ENCODE peak calls at places on chromosomes 3 and 15, in four cellular contexts. P, X, Q and L are unnamed samples.

GRCh38 chr15:91855684-91856553 is 2.4 kb downstream of the SLCO3A1 start:
- DNase-seq in P (peak), X (no peak), Q (no peak), L (no peak)

GRCh38 chr3:31534036-31534435 is 1.3 kb downstream of the STT3B start:
- DNase-seq in P (peak), X (peak), Q (peak), L (no peak)

GRCh38 chr3:2823016-2823415 is 287.2 kb downstream of the IL5RA start:
- DNase-seq in P (no peak), X (no peak), Q (no peak), L (no peak)

GRCh38 chr3:164608554-164609276 is 469.6 kb downstream of the SI start:
- DNase-seq in P (no peak), X (no peak), Q (no peak), L (no peak)

GRCh38 chr3:119898478-119899177 is 116.7 kb downstream of the NR1I2 start:
- DNase-seq in P (no peak), X (no peak), Q (no peak), L (no peak)

GRCh38 chr15:71167445-71168162 is 52.3 kb downstream of the THSD4 start:
- DNase-seq in P (no peak), X (no peak), Q (no peak), L (no peak)

GRCh38 chr3:51691949-51692348 is 14.9 kb upstream of the GRM2 start:
- DNase-seq in P (no peak), X (no peak), Q (no peak), L (no peak)

GRCh38 chr3:12946661-12947316 is 105.4 kb upstream of the RPL32 start:
- DNase-seq in P (no peak), X (no peak), Q (no peak), L (no peak)

GRCh38 chr3:115068799-115069198 is 78.3 kb downstream of the ZBTB20 start:
- DNase-seq in P (no peak), X (no peak), Q (no peak), L (no peak)

GRCh38 chr15:31212286-31212685 is 110.8 kb upstream of the TRPM1 start:
- DNase-seq in P (no peak), X (peak), Q (no peak), L (no peak)

GRCh38 chr3:98359993-98360675 is 6.5 kb downstream of the OR5K4 start:
- DNase-seq in P (peak), X (peak), Q (peak), L (no peak)

GRCh38 chr3:98359250-98359649 is 5.6 kb downstream of the OR5K4 start:
- DNase-seq in P (no peak), X (no peak), Q (no peak), L (no peak)

GRCh38 chr3:98360681-98361080 is 7.0 kb downstream of the OR5K4 start:
- DNase-seq in P (no peak), X (no peak), Q (no peak), L (no peak)

DNA sequence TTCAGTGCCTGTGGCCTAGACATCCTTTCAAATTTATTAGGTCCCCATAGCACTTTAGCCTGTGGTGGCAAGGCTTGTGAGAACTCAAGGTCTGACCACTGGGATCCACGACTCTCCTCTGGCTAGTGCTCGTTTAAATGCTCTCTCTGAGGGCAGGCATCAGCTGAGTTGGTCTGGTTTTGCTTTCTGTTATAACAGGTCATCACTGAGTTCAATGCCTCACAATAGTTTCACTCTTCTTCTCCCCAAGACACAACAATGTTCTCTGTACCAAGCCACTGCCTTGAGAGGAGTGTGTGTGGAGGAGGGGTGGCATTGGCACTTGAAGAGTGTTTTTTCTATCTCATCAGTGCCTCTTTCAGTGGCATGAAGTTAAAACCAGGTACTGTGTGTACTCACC is 7.6 kb downstream of the OR5K4 start:
- DNase-seq in P (peak), X (no peak), Q (no peak), L (no peak)
- TF ChIP-seq SPI1 in P (no peak), X (no peak), Q (no peak), L (no peak)

GRCh38 chr3:138184994-138185393 is 2.1 kb upstream of the ARMC8 start:
- DNase-seq in P (no peak), X (no peak), Q (peak), L (no peak)
- TF ChIP-seq SPI1 in P (no peak), X (no peak), Q (no peak), L (no peak)

DNA sequence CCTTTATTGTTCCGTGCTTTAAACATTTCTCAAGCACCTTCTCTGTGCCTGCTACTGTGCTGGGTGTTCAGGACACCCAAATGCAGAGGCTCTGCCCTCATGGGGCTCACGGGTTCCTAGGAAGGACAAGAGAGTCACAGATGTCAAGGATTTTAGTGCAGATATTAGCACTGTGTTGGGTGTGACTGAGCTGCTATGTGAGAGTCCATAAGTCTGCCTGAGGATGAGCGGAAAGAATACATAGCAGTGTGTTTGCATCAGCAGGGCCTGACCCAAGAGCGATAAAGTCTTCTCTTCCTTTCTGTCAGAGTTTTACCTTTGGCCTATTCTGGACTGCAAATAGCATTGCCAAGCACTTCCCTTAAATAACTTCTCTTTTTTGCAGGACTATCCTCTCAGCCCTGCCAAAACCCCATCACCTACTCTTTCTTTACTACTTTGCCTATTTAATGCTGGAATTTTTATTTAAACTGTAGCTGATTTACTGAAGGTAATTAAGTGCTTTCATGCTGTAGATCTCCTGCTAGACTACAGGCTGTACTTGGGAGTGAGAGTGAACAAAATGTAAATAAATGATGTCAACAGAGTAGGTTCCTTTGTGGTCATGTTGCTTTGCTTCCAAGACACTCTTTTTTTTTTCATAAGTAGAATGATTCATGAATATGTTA is 459.4 kb upstream of the TPRG1 start:
- DNase-seq in P (no peak), X (peak), Q (no peak), L (no peak)
- TF ChIP-seq SPI1 in P (no peak), X (peak), Q (no peak), L (no peak)

GRCh38 chr3:151770941-151771340 is 37.2 kb downstream of the AADACL2 start:
- DNase-seq in P (no peak), X (no peak), Q (peak), L (no peak)
- TF ChIP-seq SPI1 in P (no peak), X (no peak), Q (no peak), L (no peak)

GRCh38 chr3:178435575-178435974 is 100.7 kb upstream of the KCNMB2 start:
- DNase-seq in P (no peak), X (no peak), Q (no peak), L (no peak)

GRCh38 chr3:178439504-178439903 is 96.7 kb upstream of the KCNMB2 start:
- DNase-seq in P (no peak), X (no peak), Q (peak), L (no peak)

GRCh38 chr3:178436773-178437172 is 99.5 kb upstream of the KCNMB2 start:
- DNase-seq in P (no peak), X (no peak), Q (peak), L (peak)

GRCh38 chr3:178434206-178434805 is 101.9 kb upstream of the KCNMB2 start:
- DNase-seq in P (no peak), X (no peak), Q (no peak), L (no peak)
- TF ChIP-seq SPI1 in P (no peak), X (no peak), Q (no peak), L (no peak)

GRCh38 chr3:70606018-70606417 is 293.6 kb upstream of the MDFIC2 start:
- DNase-seq in P (no peak), X (no peak), Q (no peak), L (no peak)
- TF ChIP-seq SPI1 in P (no peak), X (no peak), Q (no peak), L (no peak)

DNA sequence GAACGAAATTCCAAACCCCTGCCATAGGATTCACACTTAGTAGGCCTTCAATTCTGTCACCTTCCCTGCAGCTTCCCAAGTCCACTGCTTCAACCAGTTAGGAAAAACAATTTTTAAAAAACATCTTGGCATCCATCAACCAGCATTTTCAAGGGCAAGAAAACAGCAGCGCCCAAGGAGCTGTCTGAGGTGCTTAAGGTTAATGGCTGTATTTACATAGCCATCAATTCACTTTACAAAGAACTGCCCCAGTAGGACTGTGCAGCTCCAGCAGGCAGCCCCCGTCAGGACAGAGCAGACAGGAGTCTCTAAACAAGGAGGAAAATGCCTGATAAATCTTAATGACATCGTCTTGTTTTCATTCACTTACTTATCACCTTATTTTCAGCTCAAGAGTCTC is 13.3 kb downstream of the TAFA4 start:
- DNase-seq in P (no peak), X (no peak), Q (no peak), L (no peak)
- TF ChIP-seq SPI1 in P (no peak), X (no peak), Q (no peak), L (no peak)

GRCh38 chr15:41150279-41150678 is 34.2 kb upstream of the INO80 start:
- DNase-seq in P (no peak), X (no peak), Q (no peak), L (no peak)

GRCh38 chr15:41153733-41154132 is 37.7 kb upstream of the INO80 start:
- DNase-seq in P (no peak), X (no peak), Q (no peak), L (no peak)

GRCh38 chr15:41151451-41152005 is 35.4 kb upstream of the INO80 start:
- DNase-seq in P (no peak), X (no peak), Q (no peak), L (no peak)

DNA sequence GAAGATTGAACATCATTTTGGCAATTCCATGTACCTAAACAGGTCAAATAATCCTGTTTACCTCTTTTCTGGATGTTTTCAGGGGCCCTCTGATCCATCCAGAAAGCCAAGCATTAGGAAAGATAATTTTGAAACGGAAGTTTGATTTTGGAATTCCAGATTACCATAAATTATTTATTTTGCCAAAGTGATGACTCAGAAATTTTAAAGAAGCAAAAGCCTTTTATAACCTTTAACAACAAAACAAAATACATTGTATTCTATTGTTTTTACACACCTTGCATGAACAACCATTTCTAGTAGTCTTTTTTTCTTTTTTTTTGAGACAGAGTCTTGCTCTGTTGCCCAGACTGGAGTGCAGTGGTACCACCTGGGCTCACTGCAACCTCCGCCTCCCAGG is 32.0 kb upstream of the INO80 start:
- DNase-seq in P (no peak), X (no peak), Q (no peak), L (no peak)
- TF ChIP-seq SPI1 in P (no peak), X (no peak), Q (no peak), L (no peak)

DNA sequence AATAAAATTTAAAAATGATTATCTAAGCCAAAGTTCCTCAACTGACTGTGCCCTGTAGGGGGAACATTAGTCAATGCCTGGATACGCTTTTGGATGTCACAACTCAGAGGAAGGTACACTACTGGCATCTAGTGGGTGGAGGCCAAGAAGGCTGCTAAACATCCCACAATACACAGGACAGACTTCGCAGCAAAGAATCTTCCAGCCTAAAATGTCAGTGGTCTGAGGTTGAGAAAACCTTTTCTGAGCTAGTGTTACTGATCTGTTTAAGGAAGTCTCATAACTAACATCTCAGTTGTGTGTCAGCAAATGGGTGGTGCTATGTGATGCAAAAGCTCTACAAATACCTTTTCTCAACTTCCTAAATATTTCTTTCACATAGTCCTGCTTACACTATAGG is 20.9 kb upstream of the LDHAL6B start:
- DNase-seq in P (no peak), X (peak), Q (peak), L (no peak)
- TF ChIP-seq SPI1 in P (no peak), X (no peak), Q (no peak), L (no peak)

GRCh38 chr3:178381971-178382370 is 154.3 kb upstream of the KCNMB2 start:
- DNase-seq in P (no peak), X (no peak), Q (no peak), L (no peak)

GRCh38 chr3:178385280-178385952 is 150.8 kb upstream of the KCNMB2 start:
- DNase-seq in P (no peak), X (no peak), Q (peak), L (no peak)

GRCh38 chr3:178382388-178383061 is 153.7 kb upstream of the KCNMB2 start:
- DNase-seq in P (no peak), X (no peak), Q (no peak), L (no peak)

GRCh38 chr3:178386401-178386800 is 149.8 kb upstream of the KCNMB2 start:
- DNase-seq in P (no peak), X (no peak), Q (no peak), L (no peak)

GRCh38 chr3:178384302-178384939 is 151.8 kb upstream of the KCNMB2 start:
- DNase-seq in P (no peak), X (no peak), Q (peak), L (no peak)
- TF ChIP-seq SPI1 in P (no peak), X (no peak), Q (no peak), L (no peak)